ENCODE peak calls at places on chromosomes 7 and 10, in eight cellular contexts. S is fibroblast of lung, K is colonic mucosa, P is adrenal gland, J is sigmoid colon, T is astrocyte, U is left ventricle myocardium inferior, N is substantia nigra. V is an unnamed sample.

GRCh38 chr7:264541-265191 is 25.3 kb upstream of the FOXL3 start:
- DNase-seq in S (no peak), K (peak; percentile 85), P (no peak), J (no peak), T (no peak), U (no peak), N (no peak), V (no peak)

GRCh38 chr10:11636761-11637166 is 25.3 kb upstream of the USP6NL start:
- DNase-seq in S (peak; percentile 88), K (no peak), P (no peak), J (no peak), T (peak; percentile 86), U (no peak), N (no peak), V (no peak)

GRCh38 chr10:94125856-94126255 is 132.1 kb downstream of the PLCE1 start:
- DNase-seq in S (peak; percentile 90), K (no peak), P (no peak), J (no peak), T (peak; percentile 85), U (no peak), N (no peak), V (no peak)

GRCh38 chr7:148589640-148590039 is 926 bp upstream of the C7orf33 start:
- DNase-seq in S (no peak), K (no peak), P (no peak), J (no peak), T (no peak), U (no peak), N (no peak), V (no peak)

GRCh38 chr10:71391701-71392100 is 5.0 kb upstream of the CDH23 start:
- DNase-seq in S (no peak), K (no peak), P (no peak), J (no peak), T (no peak), U (no peak), N (no peak), V (no peak)

GRCh38 chr7:139321071-139321745 is 19.9 kb upstream of the FMC1 start:
- DNase-seq in S (no peak), K (no peak), P (peak; percentile 40), J (no peak), T (no peak), U (no peak), N (no peak), V (no peak)

GRCh38 chr10:48363617-48364355 is 57.3 kb downstream of the MAPK8 start:
- DNase-seq in S (peak; percentile 65), K (peak; percentile 33), P (peak; percentile 18), J (no peak), T (peak; percentile 55), U (no peak), N (no peak), V (no peak)

GRCh38 chr7:87341441-87341840 is 4.0 kb upstream of the CROT start:
- DNase-seq in S (no peak), K (no peak), P (no peak), J (no peak), T (no peak), U (no peak), N (no peak), V (no peak)

GRCh38 chr7:110521357-110521756 is 569.6 kb upstream of the LRRN3 start:
- DNase-seq in S (no peak), K (no peak), P (peak; percentile 64), J (no peak), T (no peak), U (no peak), N (no peak), V (no peak)

GRCh38 chr7:36265720-36266119 is 112.7 kb downstream of the EEPD1 start:
- DNase-seq in S (peak; percentile 27), K (no peak), P (peak; percentile 42), J (peak; percentile 68), T (no peak), U (no peak), N (no peak), V (no peak)

GRCh38 chr10:61463035-61463909 is 10.1 kb upstream of the TMEM26 start:
- DNase-seq in S (peak; percentile 85), K (no peak), P (no peak), J (no peak), T (peak; percentile 84), U (no peak), N (no peak), V (no peak)

GRCh38 chr7:117715784-117716445 is 157.3 kb downstream of the CTTNBP2 start:
- DNase-seq in S (peak; percentile 52), K (peak; percentile 76), P (no peak), J (no peak), T (peak; percentile 32), U (no peak), N (no peak), V (no peak)

GRCh38 chr7:33807779-33808482 is 97.4 kb upstream of the BMPER start:
- DNase-seq in S (peak; percentile 91), K (peak; percentile 37), P (no peak), J (no peak), T (peak; percentile 88), U (no peak), N (no peak), V (no peak)

GRCh38 chr10:35607475-35608316 is 2.6 kb downstream of the GJD4 start:
- DNase-seq in S (peak; percentile 34), K (no peak), P (no peak), J (no peak), T (peak; percentile 15), U (no peak), N (no peak), V (no peak)

GRCh38 chr10:10508241-10508640 is 509.4 kb upstream of the CELF2 start:
- DNase-seq in S (no peak), K (no peak), P (no peak), J (no peak), T (no peak), U (no peak), N (no peak), V (no peak)

GRCh38 chr10:122045212-122045611 is 56.2 kb downstream of the TACC2 start:
- DNase-seq in S (no peak), K (no peak), P (no peak), J (no peak), T (no peak), U (no peak), N (no peak), V (peak; percentile 39)

GRCh38 chr10:113420057-113420732 is 132.7 kb upstream of the HABP2 start:
- DNase-seq in S (no peak), K (no peak), P (no peak), J (no peak), T (no peak), U (no peak), N (no peak), V (no peak)

GRCh38 chr10:75397571-75397921 is 4.0 kb downstream of the ZNF503 start:
- DNase-seq in S (peak; percentile 23), K (no peak), P (no peak), J (no peak), T (no peak), U (peak; percentile 20), N (no peak), V (no peak)

GRCh38 chr10:87850742-87851205 is 12.6 kb downstream of the KLLN start:
- DNase-seq in S (peak; percentile 70), K (peak; percentile 70), P (peak; percentile 63), J (peak; percentile 81), T (peak; percentile 52), U (peak; percentile 45), N (peak; percentile 17), V (no peak)

GRCh38 chr10:48609899-48610584 is 5.2 kb upstream of the ARHGAP22 start:
- DNase-seq in S (no peak), K (peak; percentile 4), P (no peak), J (no peak), T (no peak), U (no peak), N (no peak), V (no peak)

GRCh38 chr7:78479348-78479747 is 680.8 kb downstream of the PHTF2 start:
- DNase-seq in S (peak; percentile 75), K (no peak), P (no peak), J (no peak), T (peak; percentile 68), U (no peak), N (no peak), V (no peak)

GRCh38 chr7:139914306-139914747 is 85.3 kb downstream of the TBXAS1 start:
- DNase-seq in S (peak; percentile 72), K (no peak), P (no peak), J (no peak), T (peak; percentile 60), U (no peak), N (no peak), V (no peak)

GRCh38 chr7:139054101-139054500 is 18.3 kb upstream of the ZC3HAV1L start:
- DNase-seq in S (no peak), K (no peak), P (peak; percentile 22), J (no peak), T (no peak), U (no peak), N (no peak), V (no peak)

GRCh38 chr7:64494912-64495461 is 67.9 kb downstream of the ZNF680 start:
- DNase-seq in S (no peak), K (no peak), P (no peak), J (no peak), T (no peak), U (no peak), N (peak; percentile 34), V (no peak)

GRCh38 chr7:101031082-101031481 is 11.2 kb downstream of the MUC17 start:
- DNase-seq in S (no peak), K (no peak), P (no peak), J (no peak), T (no peak), U (no peak), N (no peak), V (no peak)

GRCh38 chr10:124220547-124220946 is 127.1 kb upstream of the CHST15 start:
- DNase-seq in S (no peak), K (no peak), P (no peak), J (no peak), T (no peak), U (no peak), N (no peak), V (no peak)
- H3K27ac ChIP-seq in S (no peak overlapping the region), K (no peak overlapping the region), P (no peak overlapping the region), J (no peak overlapping the region), T (no peak overlapping the region), U (peak overlapping the region; percentile 64), N (no peak overlapping the region), V (peak overlapping the region; percentile 71)

GRCh38 chr10:33273295-33274002 is 61.0 kb downstream of the NRP1 start:
- DNase-seq in S (peak; percentile 96), K (peak; percentile 69), P (peak; percentile 88), J (peak; percentile 94), T (peak; percentile 94), U (peak; percentile 88), N (peak; percentile 27), V (peak; percentile 97)
- H3K27ac ChIP-seq in S (peak overlapping the region; percentile 93), K (no peak overlapping the region), P (peak overlapping the region; percentile 39), J (peak overlapping the region; percentile 82), T (peak overlapping the region; percentile 89), U (peak overlapping the region; percentile 93), N (no peak overlapping the region), V (peak overlapping the region; percentile 73)

GRCh38 chr7:51645298-51645697 is 328.7 kb upstream of the COBL start:
- DNase-seq in S (peak; percentile 62), K (no peak), P (no peak), J (no peak), T (peak; percentile 51), U (no peak), N (no peak), V (no peak)
- H3K27ac ChIP-seq in S (no peak overlapping the region), K (no peak overlapping the region), P (no peak overlapping the region), J (no peak overlapping the region), T (no peak overlapping the region), U (no peak overlapping the region), N (no peak overlapping the region), V (no peak overlapping the region)

DNA sequence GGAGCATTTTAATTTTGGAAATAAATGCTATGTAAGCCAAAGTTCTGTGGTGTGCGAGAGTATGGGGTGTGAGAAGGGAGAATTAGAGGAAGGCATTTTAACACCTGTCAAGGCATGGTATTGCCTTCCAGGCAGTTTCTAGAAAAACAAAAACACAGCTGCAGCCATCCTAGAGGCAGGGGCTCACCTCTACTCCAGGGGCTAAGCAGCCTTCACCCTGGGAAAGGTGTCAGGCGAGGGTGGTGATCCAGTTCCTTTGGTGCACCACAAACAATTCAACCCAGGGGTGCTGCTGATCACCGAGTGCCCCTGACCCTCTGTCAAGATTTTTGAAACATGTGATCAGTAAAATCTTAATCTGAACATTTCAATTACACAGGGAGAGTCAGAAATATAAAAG is 59.2 kb upstream of the GPR26 start:
- DNase-seq in S (no peak), K (no peak), P (no peak), J (no peak), T (no peak), U (no peak), N (no peak), V (no peak)
- H3K27ac ChIP-seq in S (no peak overlapping the region), K (no peak overlapping the region), P (no peak overlapping the region), J (no peak overlapping the region), T (no peak overlapping the region), U (no peak overlapping the region), N (no peak overlapping the region), V (no peak overlapping the region)

V was measured in ascending aorta.